ENCODE peak calls at places on chromosomes 6 and 20, in four cellular contexts. M is erythroblast, E is KG1, Y is psoas muscle. C is an unnamed sample.

GRCh38 chr6:41634657-41635056 is 3.6 kb upstream of the MDFI start:
- DNase-seq in M (no peak), E (no peak), Y (no peak), C (no peak)

GRCh38 chr6:30876039-30876730 is 8.1 kb upstream of the DDR1 start:
- DNase-seq in M (no peak), E (no peak), Y (no peak), C (no peak)

GRCh38 chr6:11236351-11236750 is 3.9 kb upstream of the NEDD9 start:
- DNase-seq in M (no peak), E (no peak), Y (no peak), C (peak; percentile 21)

GRCh38 chr20:47544240-47544639 is 42.6 kb downstream of the NCOA3 start:
- DNase-seq in M (no peak), E (no peak), Y (no peak), C (no peak)

GRCh38 chr6:3352678-3353077 is 93.9 kb downstream of the PSMG4 start:
- DNase-seq in M (no peak), E (no peak), Y (no peak), C (no peak)

GRCh38 chr6:168440520-168441433 is at the start of gene SMOC2:
- DNase-seq in M (no peak), E (no peak), Y (peak; percentile 79), C (no peak)

GRCh38 chr20:25009218-25010145 is 16.9 kb upstream of the APMAP start:
- DNase-seq in M (no peak), E (no peak), Y (peak; percentile 29), C (no peak)

GRCh38 chr20:41340327-41341055 is at the start of gene LPIN3:
- DNase-seq in M (peak; percentile 93), E (no peak), Y (peak; percentile 90), C (peak; percentile 32)

GRCh38 chr20:37907677-37908397 is 4.9 kb downstream of the VSTM2L start:
- DNase-seq in M (no peak), E (no peak), Y (no peak), C (no peak)

GRCh38 chr6:104995989-104996617 is 39.2 kb downstream of the LIN28B start:
- DNase-seq in M (peak; percentile 66), E (no peak), Y (no peak), C (no peak)

GRCh38 chr20:46022411-46023147 is 6.4 kb upstream of the SLC12A5 start:
- DNase-seq in M (peak; percentile 82), E (peak; percentile 34), Y (peak; percentile 80), C (peak; percentile 64)

GRCh38 chr20:59580208-59580980 is 23.9 kb upstream of the PHACTR3 start:
- DNase-seq in M (no peak), E (no peak), Y (no peak), C (no peak)

GRCh38 chr6:31575335-31575901 is at the start of gene TNF:
- DNase-seq in M (no peak), E (no peak), Y (peak; percentile 71), C (peak; percentile 78)

GRCh38 chr6:30163918-30164654 is 740 bp downstream of the TRIM15 start:
- DNase-seq in M (no peak), E (no peak), Y (no peak), C (no peak)

GRCh38 chr6:36930483-36930882 is 24.1 kb upstream of the PI16 start:
- DNase-seq in M (no peak), E (no peak), Y (no peak), C (no peak)

GRCh38 chr6:88380083-88380482 is 213.9 kb upstream of the CNR1 start:
- DNase-seq in M (no peak), E (no peak), Y (peak; percentile 61), C (no peak)

GRCh38 chr20:49276895-49277785 is 717 bp downstream of the ZNFX1 start:
- DNase-seq in M (peak; percentile 66), E (no peak), Y (peak; percentile 68), C (peak; percentile 49)

GRCh38 chr6:107624050-107624449 is 134.1 kb downstream of the SOBP start:
- DNase-seq in M (no peak), E (no peak), Y (no peak), C (no peak)

GRCh38 chr6:36724514-36725385 is 27.1 kb downstream of the RAB44 start:
- DNase-seq in M (peak; percentile 68), E (no peak), Y (peak; percentile 80), C (peak; percentile 11)

GRCh38 chr20:50642288-50642803 is 49.0 kb downstream of the RIPOR3 start:
- DNase-seq in M (no peak), E (no peak), Y (no peak), C (no peak)

GRCh38 chr6:170369439-170369838 is 62.9 kb downstream of the FAM120B start:
- DNase-seq in M (no peak), E (no peak), Y (no peak), C (no peak)

GRCh38 chr6:90135672-90136071 is 161.0 kb downstream of the BACH2 start:
- DNase-seq in M (no peak), E (no peak), Y (no peak), C (no peak)

GRCh38 chr6:162055365-162055764 is 672.2 kb downstream of the PRKN start:
- DNase-seq in M (no peak), E (no peak), Y (no peak), C (no peak)

GRCh38 chr6:151260191-151260590 is 20.4 kb downstream of the AKAP12 start:
- DNase-seq in M (no peak), E (no peak), Y (no peak), C (no peak)

GRCh38 chr6:5028921-5029320 is 25.1 kb upstream of the RPP40 start:
- DNase-seq in M (no peak), E (no peak), Y (no peak), C (no peak)

GRCh38 chr20:59682603-59683002 is 78.3 kb downstream of the PHACTR3 start:
- DNase-seq in M (no peak), E (no peak), Y (no peak), C (no peak)

C was measured in activated T-helper 9 cell treated with anti-CD3 and anti-CD28 coated beads, Interleukin-2, amount 50 U/mL, for 16 hours.